ENCODE peak calls at places on chromosomes 6 and 20, in six cellular contexts. S is cardiac muscle cell, Y is transverse colon, H is heart right ventricle, M is DND-41, X is lower lobe of right lung. V is an unnamed sample. For H3K36me3 and H3K4me1, the result is how much of the 10 kb centered on the place peaks cover.

GRCh38 chr6:51495016-51495805 is 592.2 kb downstream of the PKHD1 start:
- DNase-seq in S (no peak), Y (no peak), H (no peak), M (no peak), X (no peak), V (no peak)

GRCh38 chr6:70686548-70687133 is 19.0 kb downstream of the SMAP1 start:
- DNase-seq in S (peak), Y (no peak), H (no peak), M (no peak), X (no peak), V (peak)

GRCh38 chr6:35686873-35687557 is 1.7 kb downstream of the FKBP5 start:
- DNase-seq in S (no peak), Y (no peak), H (no peak), M (no peak), X (no peak), V (no peak)

GRCh38 chr6:167567142-167568033 is 242.5 kb downstream of the TTLL2 start:
- DNase-seq in S (no peak), Y (no peak), H (peak), M (no peak), X (no peak), V (no peak)

GRCh38 chr6:44122821-44123220 is 4.4 kb downstream of the MRPL14 start:
- DNase-seq in S (no peak), Y (no peak), H (no peak), M (peak), X (no peak), V (peak)

GRCh38 chr6:41836660-41837052 is 49.2 kb downstream of the TOMM6 start:
- DNase-seq in S (no peak), Y (no peak), H (no peak), M (no peak), X (no peak), V (no peak)

GRCh38 chr6:6847591-6847990 is 259.1 kb downstream of the LY86 start:
- DNase-seq in S (no peak), Y (no peak), H (no peak), M (no peak), X (no peak), V (no peak)

GRCh38 chr20:57410398-57411323 is 19.5 kb downstream of the RBM38 start:
- DNase-seq in S (no peak), Y (no peak), H (no peak), M (no peak), X (no peak), V (no peak)

GRCh38 chr6:25342784-25343183 is 63.6 kb downstream of the CARMIL1 start:
- DNase-seq in S (no peak), Y (no peak), H (no peak), M (no peak), X (no peak), V (no peak)

GRCh38 chr6:93164781-93165180 is 254.6 kb downstream of the EPHA7 start:
- DNase-seq in S (no peak), Y (no peak), H (no peak), M (no peak), X (no peak), V (no peak)

GRCh38 chr6:119243657-119244056 is 105.9 kb downstream of the MAN1A1 start:
- DNase-seq in S (no peak), Y (no peak), H (no peak), M (no peak), X (no peak), V (no peak)

GRCh38 chr6:63859520-63859919 is 223.9 kb downstream of the PHF3 start:
- DNase-seq in S (no peak), Y (no peak), H (no peak), M (no peak), X (no peak), V (no peak)

GRCh38 chr20:17655865-17656489 is 26.1 kb downstream of the RRBP1 start:
- DNase-seq in S (no peak), Y (no peak), H (no peak), M (no peak), X (no peak), V (no peak)

GRCh38 chr20:4736875-4737274 is 15.2 kb downstream of the PRND start:
- DNase-seq in S (no peak), Y (no peak), H (no peak), M (no peak), X (no peak), V (no peak)

GRCh38 chr6:160520043-160520904 is 143.8 kb downstream of the LPA start:
- DNase-seq in S (peak), Y (peak), H (peak), M (no peak), X (peak), V (peak)

GRCh38 chr6:27213544-27214125 is 33.9 kb upstream of the PRSS16 start:
- DNase-seq in S (no peak), Y (no peak), H (no peak), M (no peak), X (no peak), V (no peak)

GRCh38 chr6:11428895-11429294 is 108.7 kb upstream of the TMEM170B start:
- DNase-seq in S (no peak), Y (no peak), H (no peak), M (no peak), X (no peak), V (no peak)

GRCh38 chr6:158626360-158627167 is 18.0 kb downstream of the DYNLT1 start:
- DNase-seq in S (no peak), Y (no peak), H (no peak), M (no peak), X (no peak), V (no peak)
- H3K36me3 ChIP-seq in S (under half), Y (under half), H (half or more), M (half or more), X (half or more), V (under half)

DNA sequence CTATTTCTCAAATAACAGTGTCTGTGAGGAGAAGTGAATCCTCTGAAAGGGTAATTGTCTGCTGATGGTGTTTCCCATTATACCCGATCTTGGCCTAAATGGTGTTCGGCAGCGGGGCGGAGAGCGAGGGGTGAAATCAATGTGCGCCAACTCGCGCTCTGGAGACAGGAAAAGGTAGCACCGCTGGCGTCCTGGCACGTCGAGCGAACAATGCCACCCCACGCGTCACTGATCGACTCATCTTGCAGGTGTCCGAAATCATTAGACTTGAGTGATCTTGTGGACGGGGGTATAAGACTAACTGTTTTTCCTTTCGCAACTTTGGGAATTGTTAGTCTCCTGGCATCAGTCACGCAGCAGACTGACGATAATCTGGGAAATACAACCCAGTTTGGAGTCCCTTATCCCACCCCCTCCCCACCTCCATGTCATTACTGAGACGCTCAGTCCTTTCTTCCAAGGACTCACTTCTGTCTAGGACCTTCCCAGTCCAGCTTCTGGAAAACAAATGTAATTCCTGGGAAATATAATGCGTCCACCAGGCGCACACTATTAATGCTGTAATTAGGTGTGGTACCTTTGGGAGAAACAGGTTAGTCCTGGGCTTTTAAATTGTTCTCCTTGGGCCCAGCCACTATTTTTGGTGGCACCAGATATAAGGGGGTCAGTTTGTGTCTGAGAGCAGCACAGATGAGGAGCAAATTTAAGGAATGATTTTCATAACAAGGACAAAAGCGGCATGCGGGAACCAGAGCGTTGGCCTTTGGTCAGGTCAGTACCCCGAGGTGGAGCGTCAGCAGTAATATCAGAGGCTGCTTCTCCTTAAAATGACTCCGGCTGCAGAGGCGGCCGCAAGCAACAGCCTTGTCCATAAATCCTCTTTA is 2.3 kb downstream of the LINC00237 start:
- DNase-seq in S (no peak), Y (no peak), H (no peak), M (no peak), X (no peak), V (no peak)
- H3K4me3 ChIP-seq in S (no peak), Y (no peak), H (no peak), M (no peak), X (no peak), V (no peak)

GRCh38 chr6:113359155-113360140 is 497.7 kb upstream of the MARCKS start:
- DNase-seq in S (peak), Y (no peak), H (no peak), M (no peak), X (no peak), V (no peak)
- H3K4me1 ChIP-seq in S (under half), Y (under half), H (under half), M (under half), X (under half), V (under half)

GRCh38 chr6:20416063-20416454 is 14.4 kb downstream of the E2F3 start:
- DNase-seq in S (no peak), Y (no peak), H (no peak), M (no peak), X (no peak), V (no peak)

GRCh38 chr6:20416567-20417345 is 15.1 kb downstream of the E2F3 start:
- DNase-seq in S (no peak), Y (no peak), H (no peak), M (no peak), X (no peak), V (no peak)

GRCh38 chr6:20414711-20415110 is 13.0 kb downstream of the E2F3 start:
- DNase-seq in S (no peak), Y (no peak), H (no peak), M (no peak), X (no peak), V (no peak)

GRCh38 chr6:20415304-20416062 is 13.8 kb downstream of the E2F3 start:
- DNase-seq in S (no peak), Y (no peak), H (no peak), M (no peak), X (no peak), V (no peak)

DNA sequence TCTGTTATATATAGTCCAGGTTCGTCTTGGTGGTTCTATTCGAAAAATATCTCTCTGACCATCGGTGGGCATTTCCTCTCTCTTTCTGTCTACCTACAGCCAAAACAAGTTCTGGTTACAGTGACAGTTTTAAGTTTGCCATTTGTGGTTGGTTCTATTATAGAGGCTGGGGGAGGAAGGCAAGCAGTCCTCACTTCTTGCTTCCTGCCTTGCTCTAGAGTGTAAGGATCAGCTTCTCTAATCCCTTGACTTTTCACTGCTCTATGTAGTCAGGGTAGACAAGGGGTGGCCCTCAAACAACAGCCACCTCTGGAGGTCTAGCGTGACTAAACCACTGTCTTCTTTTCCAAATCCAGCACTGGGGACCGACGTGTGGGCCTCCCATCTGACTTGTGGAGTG is 16.1 kb downstream of the E2F3 start:
- DNase-seq in S (no peak), Y (no peak), H (no peak), M (no peak), X (no peak), V (no peak)
- H3K36me3 ChIP-seq in S (under half), Y (under half), H (under half), M (under half), X (under half), V (under half)

GRCh38 chr6:116666869-116667268 is 1.7 kb downstream of the ZUP1 start:
- DNase-seq in S (no peak), Y (no peak), H (no peak), M (no peak), X (no peak), V (no peak)
- H3K4me3 ChIP-seq in S (no peak), Y (no peak), H (no peak), M (no peak), X (no peak), V (peak)

GRCh38 chr6:106104941-106105340 is 18.8 kb downstream of the PRDM1 start:
- DNase-seq in S (no peak), Y (no peak), H (no peak), M (no peak), X (no peak), V (no peak)

GRCh38 chr6:106104476-106104875 is 18.3 kb downstream of the PRDM1 start:
- DNase-seq in S (no peak), Y (no peak), H (no peak), M (no peak), X (no peak), V (no peak)

GRCh38 chr6:106106276-106107042 is 20.3 kb downstream of the PRDM1 start:
- DNase-seq in S (no peak), Y (no peak), H (no peak), M (no peak), X (no peak), V (no peak)

GRCh38 chr6:106107043-106107613 is 21.0 kb downstream of the PRDM1 start:
- DNase-seq in S (no peak), Y (no peak), H (no peak), M (no peak), X (no peak), V (no peak)

DNA sequence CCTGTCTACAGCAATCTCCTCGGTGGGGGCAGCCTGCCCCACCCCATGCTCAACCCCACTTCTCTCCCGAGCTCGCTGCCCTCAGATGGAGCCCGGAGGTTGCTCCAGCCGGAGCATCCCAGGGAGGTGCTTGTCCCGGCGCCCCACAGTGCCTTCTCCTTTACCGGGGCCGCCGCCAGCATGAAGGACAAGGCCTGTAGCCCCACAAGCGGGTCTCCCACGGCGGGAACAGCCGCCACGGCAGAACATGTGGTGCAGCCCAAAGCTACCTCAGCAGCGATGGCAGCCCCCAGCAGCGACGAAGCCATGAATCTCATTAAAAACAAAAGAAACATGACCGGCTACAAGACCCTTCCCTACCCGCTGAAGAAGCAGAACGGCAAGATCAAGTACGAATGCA is 19.4 kb downstream of the PRDM1 start:
- DNase-seq in S (no peak), Y (no peak), H (no peak), M (no peak), X (no peak), V (no peak)
- H3K4me1 ChIP-seq in S (under half), Y (under half), H (under half), M (under half), X (under half), V (under half)

DNA sequence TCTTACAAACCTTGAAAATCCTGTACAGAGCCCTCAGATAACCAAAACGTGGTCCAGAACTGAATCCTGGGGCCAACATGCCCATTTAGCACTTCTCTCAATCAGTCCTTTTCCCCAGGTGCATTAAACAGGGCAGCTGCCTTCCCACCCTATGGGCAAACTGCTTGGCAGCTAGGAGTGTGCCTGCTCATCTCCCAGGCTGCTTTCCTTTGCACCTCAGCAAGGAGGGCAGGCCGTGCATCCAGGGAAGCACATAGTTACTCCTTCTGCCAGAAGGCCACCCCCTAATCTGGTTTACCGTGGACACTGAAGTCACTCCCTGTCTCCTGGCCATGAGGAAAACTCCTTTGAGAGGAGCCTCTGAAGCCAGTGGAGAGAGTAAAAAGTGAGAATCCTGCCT is 10.0 kb downstream of the PKIG start:
- DNase-seq in S (no peak), Y (no peak), H (no peak), M (no peak), X (no peak), V (no peak)
- H3K36me3 ChIP-seq in S (under half), Y (under half), H (under half), M (under half), X (under half), V (under half)

V was measured in CD8-positive, alpha-beta memory T cell.